ENCODE peak calls at places on chromosomes 1 and 21, in four cellular contexts. V is neuronal stem cell; G is activated CD4-positive, alpha-beta memory T cell treated with anti-CD3 and anti-CD28 coated beads, Interleukin-2, amount 10 ng/mL, durations not matched to agents 7 days and 5 days; N is gastrocnemius medialis. D is an unnamed sample.

GRCh38 chr1:206487970-206488369 is 17.7 kb downstream of the IKBKE start:
- DNase-seq in V (no peak), N (no peak), G (no peak), D (no peak)

GRCh38 chr1:72724951-72725863 is 442.9 kb upstream of the NEGR1 start:
- DNase-seq in N (no peak), V (peak; percentile 26), G (no peak), D (no peak)

GRCh38 chr1:25109527-25109926 is 122.8 kb downstream of the SYF2 start:
- DNase-seq in V (no peak), N (no peak), G (no peak), D (no peak)

GRCh38 chr1:151145158-151146071 is 1.0 kb downstream of the SEMA6C start:
- DNase-seq in G (no peak), V (no peak), N (peak; percentile 76), D (no peak)

GRCh38 chr1:214386747-214387146 is 105.8 kb downstream of the SMYD2 start:
- DNase-seq in V (no peak), N (peak; percentile 45), G (peak; percentile 26), D (no peak)

GRCh38 chr1:236102611-236103010 is 37.7 kb upstream of the NID1 start:
- DNase-seq in G (no peak), N (no peak), V (no peak), D (no peak)

GRCh38 chr1:23424171-23424959 is at the start of gene TCEA3:
- DNase-seq in N (peak; percentile 57), V (no peak), G (no peak), D (no peak)

GRCh38 chr1:212668477-212668876 is 31.2 kb downstream of the BATF3 start:
- DNase-seq in G (no peak), V (no peak), N (no peak), D (no peak)

GRCh38 chr21:34517491-34518245 is 5.7 kb upstream of the KCNE1 start:
- DNase-seq in V (no peak), N (no peak), G (peak; percentile 35), D (no peak)

GRCh38 chr1:52707927-52708655 is 9.9 kb upstream of the COA7 start:
- DNase-seq in G (no peak), V (no peak), N (no peak), D (peak; percentile 38)

GRCh38 chr1:47533176-47534039 is 95.6 kb downstream of the FOXD2 start:
- DNase-seq in G (no peak), V (peak; percentile 80), N (no peak), D (peak; percentile 39)

GRCh38 chr1:86339421-86339820 is 56.7 kb downstream of the ODF2L start:
- DNase-seq in V (no peak), N (no peak), G (no peak), D (no peak)

GRCh38 chr1:117857434-117857833 is 72.0 kb downstream of the GDAP2 start:
- DNase-seq in N (no peak), V (no peak), G (no peak), D (no peak)

GRCh38 chr1:103353391-103353790 is 172.1 kb upstream of the RNPC3 start:
- DNase-seq in N (no peak), V (no peak), G (no peak), D (no peak)

GRCh38 chr1:160179336-160179735 is 11.0 kb upstream of the CASQ1 start:
- DNase-seq in N (no peak), G (no peak), V (no peak), D (no peak)

GRCh38 chr1:169236143-169236542 is 129.7 kb downstream of the ATP1B1 start:
- DNase-seq in N (no peak), G (no peak), V (no peak), D (no peak)

GRCh38 chr1:7229696-7230095 is 444.4 kb downstream of the CAMTA1 start:
- DNase-seq in N (no peak), V (no peak), G (no peak), D (no peak)

GRCh38 chr1:178196631-178197030 is 102.7 kb downstream of the RASAL2 start:
- DNase-seq in N (no peak), V (no peak), G (no peak), D (no peak)

D was measured in Ammon's horn.